ENCODE peak calls at places on chromosomes 4 and X, in four cellular contexts. One of them, this sample, is unnamed.

GRCh38 chr4:82891728-82892466 is 944 bp upstream of the SEC31A start:
- DNase-seq in suprapubic skin: no peak
- DNase-seq in thoracic aorta: no peak
- DNase-seq in tibial artery: no peak
- DNase-seq in this sample: no peak

GRCh38 chr4:122845066-122845465 is 18.4 kb downstream of the FGF2 start:
- DNase-seq in suprapubic skin: no peak
- DNase-seq in thoracic aorta: no peak
- DNase-seq in tibial artery: no peak
- DNase-seq in this sample: no peak

GRCh38 chrX:120015145-120016067 is 62.1 kb downstream of the RHOXF2B start:
- DNase-seq in suprapubic skin: no peak
- DNase-seq in thoracic aorta: no peak
- DNase-seq in tibial artery: no peak
- DNase-seq in this sample: no peak

GRCh38 chr4:86549163-86549788 is 44.8 kb upstream of the PTPN13 start:
- DNase-seq in suprapubic skin: no peak
- DNase-seq in thoracic aorta: no peak
- DNase-seq in tibial artery: no peak
- DNase-seq in this sample: no peak

GRCh38 chrX:101078716-101079115 is at the start of gene TMEM35A:
- DNase-seq in suprapubic skin: no peak
- DNase-seq in thoracic aorta: no peak
- DNase-seq in tibial artery: no peak
- DNase-seq in this sample: peak; percentile 54

GRCh38 chr4:3257691-3258482 is 8.9 kb downstream of the MSANTD1 start:
- DNase-seq in suprapubic skin: peak; percentile 67
- DNase-seq in thoracic aorta: no peak
- DNase-seq in tibial artery: peak; percentile 11
- DNase-seq in this sample: no peak

GRCh38 chr4:160652790-160653189 is 1511.0 kb downstream of the FSTL5 start:
- DNase-seq in suprapubic skin: no peak
- DNase-seq in thoracic aorta: no peak
- DNase-seq in tibial artery: no peak
- DNase-seq in this sample: no peak

GRCh38 chrX:150635952-150636351 is 57.2 kb upstream of the MTMR1 start:
- DNase-seq in suprapubic skin: no peak
- DNase-seq in thoracic aorta: no peak
- DNase-seq in tibial artery: no peak
- DNase-seq in this sample: no peak

GRCh38 chr4:105637409-105638258 is 70.9 kb downstream of the INTS12 start:
- DNase-seq in suprapubic skin: peak; percentile 83
- DNase-seq in thoracic aorta: peak; percentile 47
- DNase-seq in tibial artery: peak; percentile 87
- DNase-seq in this sample: peak; percentile 64

GRCh38 chr4:4421356-4421755 is 34.5 kb downstream of the NSG1 start:
- DNase-seq in suprapubic skin: no peak
- DNase-seq in thoracic aorta: no peak
- DNase-seq in tibial artery: no peak
- DNase-seq in this sample: no peak

GRCh38 chrX:71081348-71082148 is 13.4 kb upstream of the SNX12 start:
- DNase-seq in suprapubic skin: no peak
- DNase-seq in thoracic aorta: no peak
- DNase-seq in tibial artery: no peak
- DNase-seq in this sample: no peak

GRCh38 chr4:137267024-137267423 is 265.3 kb downstream of the PCDH18 start:
- DNase-seq in suprapubic skin: no peak
- DNase-seq in thoracic aorta: no peak
- DNase-seq in tibial artery: no peak
- DNase-seq in this sample: no peak

GRCh38 chr4:78079701-78080430 is 22.7 kb downstream of the FRAS1 start:
- DNase-seq in suprapubic skin: no peak
- DNase-seq in thoracic aorta: no peak
- DNase-seq in tibial artery: no peak
- DNase-seq in this sample: no peak

GRCh38 chrX:116841290-116841689 is 378.5 kb upstream of the CT83 start:
- DNase-seq in suprapubic skin: no peak
- DNase-seq in thoracic aorta: no peak
- DNase-seq in tibial artery: no peak
- DNase-seq in this sample: no peak

GRCh38 chr4:112895785-112896184 is 153.7 kb upstream of the ANK2 start:
- DNase-seq in suprapubic skin: no peak
- DNase-seq in thoracic aorta: no peak
- DNase-seq in tibial artery: no peak
- DNase-seq in this sample: peak; percentile 62

GRCh38 chr4:6595897-6596537 is 21.0 kb downstream of the MAN2B2 start:
- DNase-seq in suprapubic skin: no peak
- DNase-seq in thoracic aorta: no peak
- DNase-seq in tibial artery: no peak
- DNase-seq in this sample: no peak

GRCh38 chrX:44817029-44817428 is 26.8 kb upstream of the DUSP21 start:
- DNase-seq in suprapubic skin: no peak
- DNase-seq in thoracic aorta: no peak
- DNase-seq in tibial artery: no peak
- DNase-seq in this sample: no peak

GRCh38 chr4:81523672-81524436 is 52.1 kb upstream of the RASGEF1B start:
- DNase-seq in suprapubic skin: no peak
- DNase-seq in thoracic aorta: no peak
- DNase-seq in tibial artery: no peak
- DNase-seq in this sample: no peak

GRCh38 chrX:136166221-136166855 is 19.0 kb downstream of the FHL1 start:
- DNase-seq in suprapubic skin: no peak
- DNase-seq in thoracic aorta: no peak
- DNase-seq in tibial artery: no peak
- DNase-seq in this sample: no peak

GRCh38 chr4:121789960-121790829 is 10.9 kb upstream of the EXOSC9 start:
- DNase-seq in suprapubic skin: no peak
- DNase-seq in thoracic aorta: no peak
- DNase-seq in tibial artery: no peak
- DNase-seq in this sample: no peak

GRCh38 chrX:154373340-154374306 is 811 bp downstream of the FLNA start:
- DNase-seq in suprapubic skin: no peak
- DNase-seq in thoracic aorta: no peak
- DNase-seq in tibial artery: peak; percentile 73
- DNase-seq in this sample: no peak

GRCh38 chr4:787561-787981 is 38.4 kb downstream of the CPLX1 start:
- DNase-seq in suprapubic skin: no peak
- DNase-seq in thoracic aorta: no peak
- DNase-seq in tibial artery: no peak
- DNase-seq in this sample: no peak

GRCh38 chrX:19193584-19193983 is 71.3 kb upstream of the ADGRG2 start:
- DNase-seq in suprapubic skin: no peak
- DNase-seq in thoracic aorta: no peak
- DNase-seq in tibial artery: no peak
- DNase-seq in this sample: no peak

GRCh38 chr4:33062155-33062554 is 2342.0 kb downstream of the PCDH7 start:
- DNase-seq in suprapubic skin: no peak
- DNase-seq in thoracic aorta: no peak
- DNase-seq in tibial artery: no peak
- DNase-seq in this sample: no peak

GRCh38 chrX:110322603-110323002 is 4.7 kb upstream of the AMMECR1 start:
- DNase-seq in suprapubic skin: no peak
- DNase-seq in thoracic aorta: no peak
- DNase-seq in tibial artery: no peak
- DNase-seq in this sample: no peak

GRCh38 chr4:13998850-13999249 is 371.3 kb upstream of the BOD1L1 start:
- DNase-seq in suprapubic skin: no peak
- DNase-seq in thoracic aorta: no peak
- DNase-seq in tibial artery: no peak
- DNase-seq in this sample: no peak

GRCh38 chrX:115013705-115014104 is 3.7 kb downstream of the IL13RA2 start:
- DNase-seq in suprapubic skin: no peak
- DNase-seq in thoracic aorta: no peak
- DNase-seq in tibial artery: no peak
- DNase-seq in this sample: no peak

GRCh38 chrX:115018040-115018647 is 728 bp upstream of the IL13RA2 start:
- DNase-seq in suprapubic skin: no peak
- DNase-seq in thoracic aorta: no peak
- DNase-seq in tibial artery: no peak
- DNase-seq in this sample: no peak

GRCh38 chrX:115018944-115019343 is 1.5 kb upstream of the IL13RA2 start:
- DNase-seq in suprapubic skin: no peak
- DNase-seq in thoracic aorta: no peak
- DNase-seq in tibial artery: no peak
- DNase-seq in this sample: no peak

GRCh38 chrX:115021121-115021520 is 3.7 kb upstream of the IL13RA2 start:
- DNase-seq in suprapubic skin: no peak
- DNase-seq in thoracic aorta: no peak
- DNase-seq in tibial artery: no peak
- DNase-seq in this sample: no peak

DNA sequence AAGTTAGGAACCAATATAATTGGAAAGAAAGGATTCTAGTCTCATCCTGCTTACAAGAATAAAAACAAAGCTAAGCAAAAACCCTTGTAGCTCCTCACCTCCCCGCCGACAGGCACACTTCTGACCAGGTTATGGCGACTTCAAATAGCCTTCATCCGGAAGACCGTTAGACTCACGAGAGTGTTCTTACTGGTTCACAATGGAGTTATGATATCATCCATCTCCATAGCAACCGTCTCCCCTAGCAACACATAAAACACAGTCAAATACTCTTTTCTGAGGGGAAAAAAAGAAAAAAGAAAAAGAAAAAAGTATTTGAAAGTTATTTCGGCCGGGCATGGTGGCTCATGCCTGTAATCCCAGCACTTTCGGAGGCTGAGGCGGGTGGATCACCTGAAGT is at the start of gene IL13RA2:
- DNase-seq in suprapubic skin: no peak
- DNase-seq in thoracic aorta: no peak
- DNase-seq in tibial artery: no peak
- DNase-seq in this sample: no peak
- H3K4me3 ChIP-seq in suprapubic skin: no peak within 1 kb of the TSS
- H3K4me3 ChIP-seq in thoracic aorta: peak within 1 kb of the TSS; percentile 50
- H3K4me3 ChIP-seq in tibial artery: no peak within 1 kb of the TSS
- H3K4me3 ChIP-seq in this sample: no peak within 1 kb of the TSS

DNA sequence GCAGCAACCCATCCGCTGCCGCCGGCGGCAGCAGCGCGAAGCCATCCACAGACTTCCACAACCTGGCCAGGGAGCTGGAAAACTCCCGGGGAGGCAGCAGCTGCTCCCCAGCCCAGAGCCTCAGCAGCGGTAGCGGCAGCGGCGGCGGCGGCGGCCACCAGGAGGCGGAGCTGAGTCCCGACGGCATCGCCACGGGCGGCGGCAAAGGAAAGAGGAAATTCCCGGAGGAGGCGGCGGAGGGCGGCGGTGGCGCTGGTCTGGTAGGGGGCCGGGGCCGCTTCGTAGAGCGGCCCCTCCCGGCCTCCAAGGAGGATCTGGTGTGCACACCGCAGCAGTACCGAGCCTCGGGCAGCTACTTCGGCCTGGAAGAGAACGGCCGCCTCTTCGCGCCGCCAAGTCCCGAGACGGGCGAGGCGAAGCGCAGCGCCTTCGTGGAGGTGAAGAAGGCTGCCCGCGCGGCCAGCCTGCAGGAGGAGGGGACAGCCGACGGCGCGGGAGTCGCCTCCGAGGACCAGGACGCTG is 4.9 kb downstream of the PRDM8 start:
- DNase-seq in suprapubic skin: peak; percentile 93
- DNase-seq in thoracic aorta: no peak
- DNase-seq in tibial artery: peak; percentile 77
- DNase-seq in this sample: peak; percentile 81
- H3K27me3 ChIP-seq in suprapubic skin: peaks cover 60% of the 10 kb centered on the region
- H3K27me3 ChIP-seq in thoracic aorta: peaks cover 13% of the 10 kb centered on the region
- H3K27me3 ChIP-seq in tibial artery: peaks cover 46% of the 10 kb centered on the region
- H3K27me3 ChIP-seq in this sample: peaks cover 39% of the 10 kb centered on the region

GRCh38 chrX:53281321-53281822 is at the start of gene IQSEC2:
- DNase-seq in suprapubic skin: peak; percentile 85
- DNase-seq in thoracic aorta: peak; percentile 7
- DNase-seq in tibial artery: peak; percentile 80
- DNase-seq in this sample: no peak

GRCh38 chrX:53280703-53281320 is 572 bp downstream of the IQSEC2 start:
- DNase-seq in suprapubic skin: no peak
- DNase-seq in thoracic aorta: no peak
- DNase-seq in tibial artery: peak; percentile 41
- DNase-seq in this sample: no peak

GRCh38 chrX:53282313-53282712 is 929 bp upstream of the IQSEC2 start:
- DNase-seq in suprapubic skin: no peak
- DNase-seq in thoracic aorta: no peak
- DNase-seq in tibial artery: no peak
- DNase-seq in this sample: no peak

GRCh38 chrX:53280316-53280702 is 1.1 kb downstream of the IQSEC2 start:
- DNase-seq in suprapubic skin: no peak
- DNase-seq in thoracic aorta: no peak
- DNase-seq in tibial artery: no peak
- DNase-seq in this sample: no peak

GRCh38 chrX:53279296-53280237 is 1.8 kb downstream of the IQSEC2 start:
- DNase-seq in suprapubic skin: no peak
- DNase-seq in thoracic aorta: no peak
- DNase-seq in tibial artery: no peak
- DNase-seq in this sample: no peak
- H3K4me3 ChIP-seq in suprapubic skin: peak overlapping the region; percentile 44
- H3K4me3 ChIP-seq in thoracic aorta: peak overlapping the region; percentile 71
- H3K4me3 ChIP-seq in tibial artery: no peak overlapping the region
- H3K4me3 ChIP-seq in this sample: no peak overlapping the region

DNA sequence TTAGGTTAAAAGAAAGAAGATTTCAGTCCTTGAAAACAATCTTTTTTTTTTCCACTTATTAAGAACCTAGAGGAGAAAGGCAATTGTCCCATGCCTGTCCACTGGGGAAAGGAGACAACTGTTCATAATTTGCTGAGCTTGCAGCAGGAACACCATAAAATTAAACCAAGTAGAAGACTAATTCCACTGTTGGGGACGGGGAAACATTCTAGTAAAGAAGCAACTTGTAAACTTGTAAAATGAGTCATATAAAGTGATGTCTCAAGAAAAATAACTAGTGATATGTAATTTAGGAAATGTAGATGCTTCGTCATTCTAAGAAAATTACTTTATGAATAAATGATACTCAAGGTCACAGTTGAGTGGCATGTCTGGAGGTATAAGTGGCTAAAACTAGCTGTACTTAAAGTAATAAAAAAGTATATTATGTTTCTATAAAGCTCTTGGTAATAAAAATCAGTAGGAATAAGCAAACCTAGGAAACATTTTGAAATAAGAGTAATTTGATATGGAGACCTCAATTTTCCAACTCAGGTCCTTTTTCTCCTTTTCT is 121.2 kb upstream of the MID1 start:
- DNase-seq in suprapubic skin: no peak
- DNase-seq in thoracic aorta: no peak
- DNase-seq in tibial artery: no peak
- DNase-seq in this sample: no peak
- H3K27me3 ChIP-seq in suprapubic skin: no peaks in the 10 kb centered on the region
- H3K27me3 ChIP-seq in thoracic aorta: no peaks in the 10 kb centered on the region
- H3K27me3 ChIP-seq in tibial artery: no peaks in the 10 kb centered on the region
- H3K27me3 ChIP-seq in this sample: peaks cover 6% of the 10 kb centered on the region

GRCh38 chr4:185256444-185256843 is 47.0 kb downstream of the SNX25 start:
- DNase-seq in suprapubic skin: no peak
- DNase-seq in thoracic aorta: no peak
- DNase-seq in tibial artery: no peak
- DNase-seq in this sample: no peak
- H3K4me3 ChIP-seq in suprapubic skin: no peak overlapping the region
- H3K4me3 ChIP-seq in thoracic aorta: no peak overlapping the region
- H3K4me3 ChIP-seq in tibial artery: no peak overlapping the region
- H3K4me3 ChIP-seq in this sample: no peak overlapping the region

This sample was measured in dorsolateral prefrontal cortex.